ENCODE peak calls at places on chromosomes 16 and 17, in five cellular contexts. One of them, this sample, is unnamed.

GRCh38 chr16:88804552-88805339 is 1.2 kb downstream of the CDT1 start:
- DNase-seq in substantia nigra: no peak
- DNase-seq in amniotic epithelial cell: no peak
- DNase-seq in SW 1271: no peak
- DNase-seq in T-helper 2 cell: no peak
- DNase-seq in this sample: no peak

GRCh38 chr16:6081320-6081976 is 983.9 kb upstream of the EEF2KMT start:
- DNase-seq in substantia nigra: peak
- DNase-seq in amniotic epithelial cell: no peak
- DNase-seq in SW 1271: no peak
- DNase-seq in T-helper 2 cell: no peak
- DNase-seq in this sample: peak

GRCh38 chr17:74631468-74632195 is 8.1 kb upstream of the CD300E start:
- DNase-seq in substantia nigra: peak
- DNase-seq in amniotic epithelial cell: peak
- DNase-seq in SW 1271: no peak
- DNase-seq in T-helper 2 cell: no peak
- DNase-seq in this sample: no peak

GRCh38 chr16:29845656-29846055 is 17.4 kb downstream of the CDIPT start:
- DNase-seq in substantia nigra: no peak
- DNase-seq in amniotic epithelial cell: no peak
- DNase-seq in SW 1271: no peak
- DNase-seq in T-helper 2 cell: no peak
- DNase-seq in this sample: no peak

GRCh38 chr17:2138318-2138717 is 83.4 kb downstream of the HIC1 start:
- DNase-seq in substantia nigra: no peak
- DNase-seq in amniotic epithelial cell: no peak
- DNase-seq in SW 1271: no peak
- DNase-seq in T-helper 2 cell: no peak
- DNase-seq in this sample: no peak

GRCh38 chr16:57383276-57384247 is 11.3 kb downstream of the CX3CL1 start:
- DNase-seq in substantia nigra: no peak
- DNase-seq in amniotic epithelial cell: peak
- DNase-seq in SW 1271: no peak
- DNase-seq in T-helper 2 cell: no peak
- DNase-seq in this sample: no peak

GRCh38 chr16:48542020-48542473 is 67.9 kb downstream of the N4BP1 start:
- DNase-seq in substantia nigra: peak
- DNase-seq in amniotic epithelial cell: peak
- DNase-seq in SW 1271: no peak
- DNase-seq in T-helper 2 cell: no peak
- DNase-seq in this sample: no peak

GRCh38 chr17:27579897-27580321 is 51.1 kb upstream of the LGALS9 start:
- DNase-seq in substantia nigra: no peak
- DNase-seq in amniotic epithelial cell: no peak
- DNase-seq in SW 1271: no peak
- DNase-seq in T-helper 2 cell: no peak
- DNase-seq in this sample: no peak

GRCh38 chr17:49567871-49568694 is 7.6 kb upstream of the NXPH3 start:
- DNase-seq in substantia nigra: peak
- DNase-seq in amniotic epithelial cell: peak
- DNase-seq in SW 1271: peak
- DNase-seq in T-helper 2 cell: peak
- DNase-seq in this sample: no peak

GRCh38 chr17:1312261-1312870 is 32.9 kb downstream of the TRARG1 start:
- DNase-seq in substantia nigra: no peak
- DNase-seq in amniotic epithelial cell: peak
- DNase-seq in SW 1271: no peak
- DNase-seq in T-helper 2 cell: no peak
- DNase-seq in this sample: no peak

GRCh38 chr16:65042966-65043365 is 78.9 kb downstream of the CDH11 start:
- DNase-seq in substantia nigra: no peak
- DNase-seq in amniotic epithelial cell: no peak
- DNase-seq in SW 1271: no peak
- DNase-seq in T-helper 2 cell: no peak
- DNase-seq in this sample: no peak

This sample was measured in SK-N-MC.